ENCODE peak calls at places on chromosomes 5 and 9, in six cellular contexts. B is tibial nerve, H is left ventricle myocardium inferior, S is endothelial cell of umbilical vein, G is ovary, J is A549. L is an unnamed sample.

GRCh38 chr9:104313396-104314110 is 190.5 kb upstream of the OR13F1 start:
- DNase-seq in B (no peak), H (no peak), S (no peak), G (no peak), J (no peak), L (no peak)

GRCh38 chr9:137492464-137493162 is 33.5 kb upstream of the NSMF start:
- DNase-seq in B (no peak), H (no peak), S (no peak), G (no peak), J (peak; percentile 50), L (no peak)

GRCh38 chr5:175856408-175856807 is 15.0 kb upstream of the CPLX2 start:
- DNase-seq in B (no peak), H (no peak), S (no peak), G (no peak), J (no peak), L (no peak)

GRCh38 chr5:117454716-117455212 is 880.1 kb upstream of the SEMA6A start:
- DNase-seq in B (peak; percentile 48), H (peak; percentile 18), S (no peak), G (peak; percentile 5), J (peak; percentile 2), L (peak; percentile 42)

GRCh38 chr5:134005415-134006118 is 792 bp upstream of the VDAC1 start:
- DNase-seq in B (no peak), H (peak; percentile 51), S (no peak), G (peak; percentile 42), J (peak; percentile 78), L (peak; percentile 37)

GRCh38 chr5:113250341-113250953 is 184.3 kb downstream of the TSSK1B start:
- DNase-seq in B (peak; percentile 74), H (peak; percentile 37), S (peak; percentile 98), G (peak; percentile 85), J (no peak), L (no peak)

GRCh38 chr9:133114451-133114885 is 6.6 kb downstream of the RALGDS start:
- DNase-seq in B (no peak), H (peak; percentile 63), S (no peak), G (no peak), J (no peak), L (peak; percentile 21)

GRCh38 chr5:57816108-57816507 is 333.5 kb upstream of the ACTBL2 start:
- DNase-seq in B (no peak), H (no peak), S (peak; percentile 69), G (no peak), J (peak; percentile 49), L (no peak)

GRCh38 chr5:141735823-141736222 is 53.8 kb upstream of the ARAP3 start:
- DNase-seq in B (no peak), H (no peak), S (no peak), G (no peak), J (no peak), L (no peak)

GRCh38 chr5:168612123-168612522 is 33.0 kb upstream of the PANK3 start:
- DNase-seq in B (no peak), H (no peak), S (no peak), G (no peak), J (no peak), L (no peak)

GRCh38 chr9:84597131-84597530 is 72.4 kb upstream of the NTRK2 start:
- DNase-seq in B (no peak), H (no peak), S (no peak), G (no peak), J (no peak), L (no peak)

GRCh38 chr5:1760656-1761452 is 38.8 kb downstream of the MRPL36 start:
- DNase-seq in B (no peak), H (no peak), S (no peak), G (peak; percentile 4), J (no peak), L (peak; percentile 15)

GRCh38 chr5:169850407-169850806 is 129.9 kb downstream of the INSYN2B start:
- DNase-seq in B (no peak), H (no peak), S (no peak), G (no peak), J (no peak), L (no peak)

GRCh38 chr5:147080391-147080790 is 154.4 kb upstream of the STK32A start:
- DNase-seq in B (no peak), H (no peak), S (no peak), G (no peak), J (no peak), L (no peak)

GRCh38 chr5:180600554-180601041 is 9.3 kb upstream of the SCGB3A1 start:
- DNase-seq in B (no peak), H (no peak), S (no peak), G (no peak), J (no peak), L (peak; percentile 5)

GRCh38 chr5:124040799-124041198 is 528.8 kb downstream of the CSNK1G3 start:
- DNase-seq in B (no peak), H (no peak), S (peak; percentile 80), G (no peak), J (no peak), L (no peak)

GRCh38 chr9:26682041-26682440 is 210.6 kb downstream of the CAAP1 start:
- DNase-seq in B (no peak), H (no peak), S (no peak), G (no peak), J (no peak), L (no peak)

GRCh38 chr9:119963798-119964372 is 594.6 kb upstream of the BRINP1 start:
- DNase-seq in B (no peak), H (no peak), S (no peak), G (no peak), J (peak; percentile 45), L (no peak)

GRCh38 chr9:135524130-135524861 is 3.1 kb downstream of the LCN1 start:
- DNase-seq in B (no peak), H (no peak), S (no peak), G (no peak), J (no peak), L (no peak)

GRCh38 chr9:113737414-113738271 is 138.5 kb upstream of the ZNF618 start:
- DNase-seq in B (peak; percentile 72), H (no peak), S (peak; percentile 69), G (peak; percentile 11), J (peak; percentile 60), L (no peak)

GRCh38 chr5:173331956-173332479 is 3.8 kb upstream of the STC2 start:
- DNase-seq in B (peak; percentile 88), H (peak; percentile 87), S (peak; percentile 86), G (peak; percentile 76), J (peak; percentile 79), L (peak; percentile 81)

GRCh38 chr5:160573318-160573717 is 151.7 kb downstream of the PTTG1 start:
- DNase-seq in B (no peak), H (no peak), S (no peak), G (no peak), J (no peak), L (no peak)
- H3K4me3 ChIP-seq in B (no peak overlapping the region), H (no peak overlapping the region), S (no peak overlapping the region), G (no peak overlapping the region), J (no peak overlapping the region), L (no peak overlapping the region)

DNA sequence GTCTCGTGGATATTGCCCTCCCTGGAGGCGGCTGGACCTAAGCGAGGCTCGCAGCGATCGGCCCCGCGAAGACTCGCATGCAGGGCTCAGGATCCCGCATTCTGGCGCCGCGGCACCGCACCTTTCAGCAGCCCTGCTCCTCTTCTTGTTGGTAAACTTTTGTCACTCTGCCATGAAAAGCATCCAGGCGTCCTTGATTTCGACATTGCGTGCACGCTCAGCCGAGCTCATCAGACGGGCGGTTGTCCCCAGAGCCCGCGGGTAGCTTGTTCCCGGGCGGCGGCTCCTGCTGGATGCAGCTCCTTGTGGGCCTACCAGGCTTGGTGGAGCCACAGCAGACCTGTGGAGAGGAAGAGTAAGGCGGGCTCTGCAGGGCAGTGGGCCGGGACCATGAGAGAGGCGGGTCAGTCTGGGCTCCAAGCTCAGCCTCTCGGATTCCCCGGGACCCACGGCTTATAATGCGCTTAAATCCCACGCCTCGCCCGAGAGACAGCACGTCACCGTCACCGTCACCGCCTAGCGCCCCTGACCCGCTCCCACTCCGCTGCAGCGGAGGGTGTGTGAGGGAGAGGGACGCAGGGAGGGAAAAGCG is 1.8 kb upstream of the ANKRD18A start:
- DNase-seq in B (no peak), H (no peak), S (no peak), G (no peak), J (peak; percentile 54), L (no peak)
- H3K4me3 ChIP-seq in B (peak overlapping the region; percentile 46), H (peak overlapping the region; percentile 67), S (peak overlapping the region; percentile 11), G (no peak overlapping the region), J (peak overlapping the region; percentile 53), L (no peak overlapping the region)

GRCh38 chr9:33151601-33152000 is 15.5 kb downstream of the B4GALT1 start:
- DNase-seq in B (no peak), H (no peak), S (no peak), G (no peak), J (no peak), L (no peak)

GRCh38 chr9:33153001-33153400 is 14.1 kb downstream of the B4GALT1 start:
- DNase-seq in B (no peak), H (no peak), S (no peak), G (no peak), J (no peak), L (no peak)

GRCh38 chr9:33154368-33154767 is 12.8 kb downstream of the B4GALT1 start:
- DNase-seq in B (no peak), H (no peak), S (no peak), G (no peak), J (no peak), L (no peak)

GRCh38 chr9:33155393-33155792 is 11.7 kb downstream of the B4GALT1 start:
- DNase-seq in B (no peak), H (no peak), S (no peak), G (no peak), J (no peak), L (no peak)

GRCh38 chr9:33153666-33154065 is 13.5 kb downstream of the B4GALT1 start:
- DNase-seq in B (no peak), H (no peak), S (no peak), G (no peak), J (no peak), L (no peak)
- H3K4me3 ChIP-seq in B (no peak overlapping the region), H (no peak overlapping the region), S (no peak overlapping the region), G (no peak overlapping the region), J (no peak overlapping the region), L (no peak overlapping the region)

DNA sequence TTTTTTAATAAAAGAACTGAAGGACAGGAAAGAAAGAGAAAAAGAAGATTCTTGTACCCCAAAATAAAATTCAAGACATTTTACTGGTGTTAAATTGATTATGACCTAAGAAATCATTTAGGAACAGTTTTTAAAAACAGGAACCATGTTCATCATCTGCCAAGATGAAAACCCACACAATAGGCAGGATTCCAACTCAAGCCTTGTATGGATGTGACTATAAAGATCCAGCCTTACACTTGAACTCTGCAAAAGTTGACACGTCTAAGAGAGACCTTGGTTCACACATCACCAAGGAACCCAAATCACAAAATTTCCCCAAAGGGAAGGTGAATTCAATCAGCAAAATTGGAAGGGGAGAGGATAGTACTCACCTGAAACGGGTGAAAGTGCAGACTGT is 82.6 kb downstream of the SMIM23 start:
- DNase-seq in B (no peak), H (no peak), S (no peak), G (no peak), J (no peak), L (no peak)
- H3K4me3 ChIP-seq in B (no peak overlapping the region), H (no peak overlapping the region), S (no peak overlapping the region), G (no peak overlapping the region), J (no peak overlapping the region), L (no peak overlapping the region)

DNA sequence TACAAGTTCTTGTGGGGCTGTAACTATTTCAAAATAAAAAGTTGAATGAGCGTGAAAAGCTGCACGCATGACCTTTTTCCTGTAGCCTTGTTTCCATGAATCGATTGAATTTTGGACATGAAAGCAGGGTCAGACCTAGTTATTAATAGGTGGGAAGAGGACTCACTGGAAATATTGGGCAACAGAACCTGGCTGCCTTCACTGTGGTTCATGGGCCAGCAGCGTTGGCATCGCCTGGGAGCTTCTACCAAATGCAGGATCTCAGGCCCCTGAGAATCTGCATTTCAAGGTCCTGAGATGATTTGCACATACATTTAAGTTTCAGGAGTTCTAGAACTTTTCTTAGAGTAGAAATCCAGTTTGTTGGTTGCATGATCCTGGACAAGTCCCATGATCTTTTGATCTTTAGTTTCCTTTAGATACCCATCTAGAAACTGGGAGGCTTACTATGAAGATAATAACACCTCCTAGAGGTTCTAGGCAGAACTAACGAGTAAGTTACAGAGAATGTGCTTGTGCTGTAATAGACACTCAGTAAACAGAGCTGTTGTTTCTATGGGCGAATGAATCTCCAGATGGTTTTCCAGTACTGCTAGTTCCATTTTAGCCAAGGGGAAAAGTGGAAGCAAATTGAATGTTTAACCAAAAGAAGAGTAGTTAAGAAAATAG is 12.4 kb downstream of the ANKRD33B start:
- DNase-seq in B (no peak), H (no peak), S (no peak), G (no peak), J (no peak), L (no peak)
- H3K4me3 ChIP-seq in B (no peak overlapping the region), H (no peak overlapping the region), S (no peak overlapping the region), G (no peak overlapping the region), J (no peak overlapping the region), L (no peak overlapping the region)

L was measured in tibial artery.